ENCODE peak calls at places on chromosomes 11 and 22, in ten cellular contexts. D is body of pancreas, Y is breast epithelium, F is GM12878, L is tibial nerve, U is heart left ventricle, M is endothelial cell of umbilical vein, S is IMR-90, N is right lobe of liver, Q is ovary. G is an unnamed sample.

GRCh38 chr22:41758231-41758630 is 42.2 kb upstream of the CCDC134 start:
- DNase-seq in Q (no peak), S (no peak), D (no peak), N (no peak), L (no peak), F (no peak), M (no peak), U (no peak), Y (no peak), G (no peak)

GRCh38 chr11:15115686-15116085 is 963 bp downstream of the INSC start:
- DNase-seq in Q (no peak), D (no peak), M (no peak), L (no peak), U (no peak), F (no peak), N (no peak), S (no peak), Y (no peak), G (no peak)

GRCh38 chr22:32325416-32325801 is 32.3 kb upstream of the RFPL3 start:
- DNase-seq in S (no peak), Y (peak; percentile 31), N (peak; percentile 44), D (no peak), F (no peak), M (no peak), Q (no peak), U (no peak), L (no peak), G (no peak)

GRCh38 chr11:15893080-15893492 is 463.3 kb downstream of the SOX6 start:
- DNase-seq in F (no peak), D (no peak), S (peak; percentile 89), U (no peak), Y (no peak), Q (no peak), N (no peak), M (peak; percentile 64), L (no peak), G (no peak)

GRCh38 chr22:42418811-42419243 is 13.4 kb downstream of the NFAM1 start:
- DNase-seq in D (no peak), Y (no peak), M (no peak), F (no peak), S (no peak), L (no peak), N (no peak), U (no peak), Q (no peak), G (no peak)

GRCh38 chr22:22168190-22168940 is 76.2 kb upstream of the VPREB1 start:
- DNase-seq in S (peak; percentile 61), F (peak; percentile 57), U (no peak), D (peak; percentile 41), Y (no peak), N (no peak), Q (no peak), M (no peak), L (no peak), G (no peak)

GRCh38 chr11:68412593-68413475 is 47.7 kb upstream of the PPP6R3 start:
- DNase-seq in L (no peak), D (peak; percentile 35), M (no peak), N (peak; percentile 63), Q (no peak), F (peak; percentile 85), Y (no peak), U (peak; percentile 56), S (peak; percentile 11), G (no peak)

GRCh38 chr22:50544078-50544745 is 1.5 kb upstream of the KLHDC7B start:
- DNase-seq in Q (peak; percentile 62), N (peak; percentile 86), L (peak; percentile 52), M (peak; percentile 53), S (peak; percentile 49), U (peak; percentile 84), F (no peak), D (peak; percentile 75), Y (no peak), G (no peak)

GRCh38 chr11:75853971-75854370 is 39.0 kb downstream of the UVRAG start:
- DNase-seq in F (no peak), M (no peak), Q (no peak), N (no peak), D (no peak), L (no peak), S (no peak), U (no peak), Y (no peak), G (no peak)

GRCh38 chr11:70551323-70552166 is 153.2 kb downstream of the CTTN start:
- DNase-seq in F (no peak), M (no peak), Y (no peak), S (peak; percentile 23), U (no peak), L (no peak), Q (no peak), N (no peak), D (no peak), G (no peak)

DNA sequence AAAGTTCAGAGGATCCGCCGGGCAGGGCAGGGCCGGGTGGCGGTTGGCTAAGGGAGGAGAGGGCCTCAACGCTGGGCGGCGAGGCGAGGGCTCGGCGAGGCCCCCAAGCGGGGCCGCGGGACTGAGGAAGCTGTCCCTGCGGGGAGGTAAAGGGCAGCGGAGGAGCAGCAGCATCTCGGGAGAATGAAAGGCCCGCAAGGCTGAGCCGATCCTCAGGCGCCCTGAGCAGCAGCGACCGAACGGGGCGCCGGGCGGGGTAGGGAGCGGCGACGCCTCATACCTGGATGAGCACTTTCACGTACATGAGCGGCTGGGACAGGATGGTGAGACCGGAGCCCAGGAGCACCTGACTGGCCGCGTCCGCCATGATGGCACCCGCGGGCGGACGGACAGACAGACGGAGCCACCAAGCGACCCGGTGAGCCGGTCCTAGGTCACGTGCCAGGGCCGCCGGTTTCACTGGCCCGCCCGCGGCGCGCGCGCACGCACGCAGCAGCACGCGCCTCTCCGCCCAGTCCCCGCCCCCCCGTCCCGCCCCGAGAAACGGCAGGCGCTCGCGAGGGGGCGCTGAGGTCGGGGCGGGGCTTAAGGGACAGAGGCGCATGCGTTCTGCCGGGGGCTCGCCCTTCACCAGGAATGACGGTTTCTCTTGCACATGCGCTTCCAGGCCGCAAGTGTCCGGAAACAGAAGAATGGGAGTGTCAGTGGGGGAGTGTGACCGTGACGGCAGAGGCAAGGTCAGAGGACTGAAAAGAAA is at the start of gene MTCH2:
- DNase-seq in L (peak; percentile 88), U (peak; percentile 97), D (peak; percentile 96), Y (peak; percentile 95), S (peak; percentile 97), M (peak; percentile 98), F (peak; percentile 92), N (peak; percentile 97), Q (peak; percentile 97), G (peak; percentile 97)
- TF ChIP-seq POLR2A in L (peak; percentile 76), U (no peak), D (peak; percentile 67), Y (no peak), S (peak; percentile 95), M (peak; percentile 93), F (peak; percentile 98), N (peak; percentile 90), Q (peak; percentile 64), G (peak; percentile 94)

GRCh38 chr11:65172600-65172999 is 2.6 kb downstream of the SPDYC start:
- DNase-seq in Q (no peak), U (no peak), N (no peak), F (no peak), D (no peak), M (no peak), Y (no peak), S (no peak), L (no peak), G (no peak)

GRCh38 chr11:65166893-65167292 is 3.1 kb upstream of the SPDYC start:
- DNase-seq in F (no peak), U (no peak), N (no peak), S (no peak), L (no peak), Q (no peak), Y (no peak), M (no peak), D (no peak), G (no peak)

GRCh38 chr11:65165847-65166317 is 4.2 kb upstream of the SPDYC start:
- DNase-seq in U (no peak), F (no peak), S (no peak), Y (no peak), Q (no peak), M (no peak), L (peak; percentile 14), D (peak; percentile 39), N (peak; percentile 81), G (no peak)

GRCh38 chr11:65170058-65170534 is at the start of gene SPDYC:
- DNase-seq in M (no peak), D (no peak), U (no peak), F (no peak), Q (no peak), S (no peak), L (no peak), N (no peak), Y (no peak), G (no peak)

DNA sequence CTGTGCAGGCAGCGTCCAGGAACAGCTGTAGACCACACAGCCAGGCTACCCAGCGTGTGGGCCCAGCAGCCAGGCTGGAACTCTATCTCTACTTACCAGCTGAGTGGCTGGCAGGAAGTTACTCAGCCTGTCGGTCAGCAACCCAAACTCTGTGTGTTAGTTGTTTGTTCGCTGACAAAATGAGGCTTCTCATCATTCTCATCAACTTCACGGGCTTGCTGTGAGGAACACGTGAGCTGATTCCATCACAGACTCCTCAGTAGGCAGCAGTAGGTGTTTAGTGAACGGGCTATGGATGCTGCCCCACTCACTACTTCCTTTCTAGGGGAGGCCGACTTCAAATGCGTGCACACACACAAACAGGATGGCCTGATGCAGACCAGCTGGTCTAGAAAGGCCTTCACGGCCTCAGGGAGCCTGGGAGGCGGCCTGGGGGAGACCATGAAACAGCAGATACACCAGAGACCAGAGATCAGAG is 830 bp upstream of the SPDYC start:
- DNase-seq in D (no peak), L (no peak), N (no peak), Y (no peak), U (no peak), F (no peak), M (peak; percentile 88), S (peak; percentile 55), Q (no peak), G (peak; percentile 24)
- TF ChIP-seq POLR2A in D (no peak), L (no peak), N (no peak), Y (no peak), U (no peak), F (peak; percentile 52), M (peak; percentile 69), S (no peak), Q (no peak), G (no peak)

DNA sequence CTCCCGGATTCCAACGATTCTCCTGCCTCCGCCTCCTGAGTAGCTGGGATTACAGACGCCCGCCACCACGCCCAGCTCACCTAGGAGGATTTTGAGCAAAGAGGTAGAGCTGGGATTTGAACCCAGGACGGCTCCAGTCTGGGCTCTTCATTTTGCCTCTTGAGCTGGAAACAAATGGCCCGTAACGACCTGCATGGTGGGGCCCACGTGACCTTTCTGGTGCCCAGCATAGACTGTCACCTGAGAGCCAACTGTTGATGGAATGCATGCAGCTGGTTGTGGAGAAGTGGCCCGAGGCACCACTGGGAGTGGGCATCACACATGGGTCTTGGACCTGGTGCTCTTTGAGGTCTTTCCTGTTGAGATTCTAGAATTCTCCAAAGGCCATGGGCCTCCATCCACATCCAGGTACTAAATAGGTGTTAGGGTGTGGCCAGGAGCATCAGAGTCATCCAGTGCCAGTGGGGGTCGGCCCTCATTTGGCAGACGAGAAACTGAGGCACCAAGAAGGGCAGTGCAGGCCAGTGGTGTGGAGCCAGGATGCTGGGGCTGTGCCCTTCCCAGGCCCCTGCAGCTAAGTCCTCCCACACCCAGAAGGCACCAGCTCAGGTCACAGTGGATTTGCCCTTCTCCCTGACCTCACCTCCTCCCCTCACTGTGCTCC is 3.9 kb downstream of the ATF4 start:
- DNase-seq in M (no peak), F (no peak), U (no peak), L (no peak), D (no peak), S (no peak), N (no peak), Q (peak; percentile 26), Y (no peak), G (no peak)
- TF ChIP-seq POLR2A in M (no peak), F (peak; percentile 77), U (no peak), L (no peak), D (no peak), S (no peak), N (no peak), Q (no peak), Y (no peak), G (no peak)

GRCh38 chr22:39522567-39523300 is 2.4 kb downstream of the ATF4 start:
- DNase-seq in S (peak; percentile 66), Q (peak; percentile 52), D (peak; percentile 71), U (no peak), F (no peak), M (peak; percentile 43), N (no peak), L (no peak), Y (no peak), G (no peak)
- TF ChIP-seq POLR2A in S (peak; percentile 87), Q (no peak), D (no peak), U (no peak), F (peak; percentile 88), M (peak; percentile 88), N (no peak), L (no peak), Y (no peak), G (no peak)

G was measured in H54.